ENCODE peak calls at places on chromosomes 6 and 20, in four cellular contexts. E is HCT116, Z is HepG2, G is K562. X is an unnamed sample.

GRCh38 chr20:45963059-45964011 is 8.7 kb downstream of the ZNF335 start:
- DNase-seq in G (peak; percentile 15), Z (peak; percentile 82), E (no peak), X (no peak)

GRCh38 chr6:132504757-132505156 is 8.2 kb downstream of the STX7 start:
- DNase-seq in G (no peak), E (no peak), Z (no peak), X (no peak)

GRCh38 chr20:60269571-60270162 is 311.4 kb downstream of the CDH26 start:
- DNase-seq in G (no peak), E (no peak), Z (no peak), X (no peak)

GRCh38 chr20:38094968-38095689 is 61.6 kb downstream of the RPRD1B start:
- DNase-seq in Z (no peak), G (no peak), E (no peak), X (no peak)

GRCh38 chr6:170031684-170032121 is 259.2 kb downstream of the DLL1 start:
- DNase-seq in E (no peak), G (no peak), Z (no peak), X (no peak)

GRCh38 chr20:42556575-42556974 is 633.1 kb downstream of the PTPRT start:
- DNase-seq in G (no peak), Z (no peak), E (no peak), X (no peak)

GRCh38 chr6:1227935-1228753 is 83.8 kb upstream of the FOXQ1 start:
- DNase-seq in E (no peak), G (no peak), Z (peak; percentile 99), X (no peak)

GRCh38 chr6:40349092-40349491 is 238.1 kb downstream of the LRFN2 start:
- DNase-seq in G (no peak), E (no peak), Z (no peak), X (no peak)

GRCh38 chr6:71510057-71510713 is 221.6 kb downstream of the OGFRL1 start:
- DNase-seq in G (no peak), Z (peak; percentile 9), E (peak; percentile 27), X (no peak)

GRCh38 chr6:27059621-27060425 is 187.7 kb upstream of the PRSS16 start:
- DNase-seq in Z (peak; percentile 42), E (no peak), G (no peak), X (no peak)

GRCh38 chr6:89941847-89942497 is 47.7 kb downstream of the GJA10 start:
- DNase-seq in E (no peak), G (no peak), Z (no peak), X (no peak)

GRCh38 chr20:63015147-63015664 is 8.4 kb upstream of the BHLHE23 start:
- DNase-seq in E (no peak), G (no peak), Z (no peak), X (no peak)

GRCh38 chr6:170476360-170476759 is 76.7 kb downstream of the PSMB1 start:
- DNase-seq in Z (no peak), G (no peak), E (no peak), X (no peak)

GRCh38 chr20:35568645-35569044 is 26.8 kb downstream of the ERGIC3 start:
- DNase-seq in E (peak; percentile 16), Z (peak; percentile 78), G (peak; percentile 25), X (no peak)

GRCh38 chr6:161138545-161139303 is 135.1 kb downstream of the AGPAT4 start:
- DNase-seq in E (no peak), Z (no peak), G (no peak), X (no peak)

GRCh38 chr6:91387290-91388062 is 800.6 kb upstream of the MAP3K7 start:
- DNase-seq in G (no peak), E (no peak), Z (no peak), X (no peak)

DNA sequence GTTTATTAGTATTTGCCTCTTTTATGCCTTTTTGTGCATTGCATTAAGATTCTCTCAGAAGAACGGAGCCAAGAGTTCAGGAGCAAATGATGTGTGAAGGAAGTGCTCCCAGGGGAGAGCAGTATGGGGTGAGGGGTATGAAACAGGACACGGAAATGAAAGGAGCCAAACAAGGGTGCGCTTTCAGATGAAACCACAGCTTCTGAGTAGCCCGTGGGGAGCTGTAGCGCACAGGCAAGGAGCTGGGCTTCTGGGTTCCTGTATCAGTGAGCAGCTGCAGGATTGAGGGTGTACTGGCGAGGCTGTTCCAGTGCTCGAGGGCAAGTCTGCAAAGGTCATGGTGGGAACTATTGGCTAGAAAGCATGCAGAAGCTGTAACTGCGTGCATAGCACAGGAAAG is 25.4 kb downstream of the ANKEF1 start:
- DNase-seq in Z (no peak), G (no peak), E (no peak), X (no peak)
- TF ChIP-seq TCF7L2 in Z (no peak), G (no peak), E (no peak), X (no peak)

GRCh38 chr6:11538049-11538798 is 675 bp downstream of the TMEM170B start:
- DNase-seq in E (no peak), Z (no peak), G (peak; percentile 30), X (no peak)
- TF ChIP-seq TCF7L2 in E (no peak), Z (no peak), G (no peak), X (no peak)

DNA sequence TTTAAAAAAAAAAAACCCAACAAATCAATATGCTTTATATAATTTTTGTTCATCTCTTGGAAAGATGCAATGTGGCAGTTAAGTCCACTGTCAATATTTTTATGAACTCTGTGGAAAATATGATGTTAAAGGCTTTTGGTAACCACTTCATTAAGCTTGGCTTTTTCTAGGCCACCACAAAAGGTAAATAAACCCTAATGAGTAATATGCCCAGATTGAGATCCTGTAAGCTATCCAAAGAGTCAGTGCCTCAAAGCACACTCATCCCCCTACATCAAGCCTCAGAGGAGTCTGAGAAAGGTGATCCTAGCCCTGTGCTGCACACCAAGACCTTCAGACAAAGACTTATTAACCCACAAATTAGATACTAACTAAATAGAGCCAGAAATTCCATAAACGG is 121.1 kb downstream of the CDC5L start:
- DNase-seq in E (no peak), G (no peak), Z (no peak), X (no peak)
- TF ChIP-seq TCF7L2 in E (no peak), G (no peak), Z (no peak), X (no peak)

DNA sequence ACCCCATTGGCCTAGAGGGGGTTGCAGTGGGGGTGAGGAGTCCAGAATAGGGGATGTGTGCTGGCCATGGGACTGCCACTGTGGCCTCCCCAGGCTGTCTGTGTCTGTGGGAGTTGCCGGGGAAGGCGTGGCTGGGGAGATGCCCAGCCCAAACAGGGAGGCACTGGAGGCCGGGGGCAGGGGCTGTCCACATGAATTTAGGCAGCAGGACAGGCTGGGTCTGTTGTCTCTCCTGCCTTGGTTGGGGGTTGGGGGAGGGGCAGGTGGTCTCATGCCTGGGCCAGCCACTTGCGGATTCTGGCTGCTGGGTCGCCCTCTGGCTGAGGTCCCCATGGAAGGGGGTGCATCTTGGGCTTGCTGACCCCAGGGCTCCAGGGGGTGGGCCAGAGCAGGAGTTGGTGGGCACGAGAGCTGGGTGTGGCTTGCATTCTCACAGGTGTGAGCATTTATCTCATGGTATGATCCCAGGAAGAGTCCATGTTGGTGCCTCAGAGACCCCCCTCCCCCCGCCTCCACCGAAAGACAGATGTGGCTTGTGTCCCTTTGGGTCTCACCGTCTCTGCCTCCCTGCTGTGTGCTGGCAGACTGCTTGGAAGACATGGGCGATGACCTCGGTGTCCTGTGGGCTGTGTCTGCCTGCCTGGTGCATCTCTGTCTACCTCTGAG is 4.0 kb downstream of the SOX18 start:
- DNase-seq in G (peak; percentile 45), Z (no peak), E (no peak), X (no peak)
- TF ChIP-seq TCF7L2 in G (no peak), Z (no peak), E (no peak), X (no peak)

GRCh38 chr20:49885558-49886332 is 29.6 kb downstream of the SPATA2 start:
- DNase-seq in G (no peak), Z (no peak), E (no peak), X (no peak)
- TF ChIP-seq TCF7L2 in G (no peak), Z (no peak), E (no peak), X (no peak)

GRCh38 chr6:158211273-158212055 is 43.3 kb downstream of the GTF2H5 start:
- DNase-seq in E (no peak), G (no peak), Z (no peak), X (no peak)
- TF ChIP-seq TCF7L2 in E (no peak), G (no peak), Z (no peak), X (no peak)

DNA sequence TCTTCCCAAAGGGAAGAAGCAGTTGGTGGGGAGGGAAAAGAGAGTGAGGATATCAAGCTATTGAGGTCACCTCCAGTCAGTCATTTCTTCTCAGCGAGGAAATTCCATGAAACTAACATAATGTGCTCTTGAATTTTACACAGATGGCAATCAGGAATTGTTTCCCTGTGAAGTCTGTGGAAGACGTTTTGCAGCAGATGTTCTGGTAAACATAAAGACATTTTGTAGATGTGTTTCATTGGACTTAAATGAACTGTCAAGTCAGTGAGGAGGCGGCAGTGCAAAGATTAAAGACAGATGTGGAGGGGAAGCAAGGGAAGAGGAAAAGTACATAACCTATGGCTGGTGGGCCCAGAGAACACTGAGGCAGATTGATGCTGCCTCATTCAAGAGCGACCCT is 19.9 kb downstream of the ZC2HC1B start:
- DNase-seq in Z (no peak), E (no peak), G (no peak), X (no peak)
- TF ChIP-seq TCF7L2 in Z (no peak), E (no peak), G (no peak), X (no peak)

GRCh38 chr6:157823001-157823522 is at the start of gene SNX9:
- DNase-seq in E (peak; percentile 29), Z (peak; percentile 54), G (peak; percentile 88), X (no peak)

GRCh38 chr6:157821342-157822033 is 1.6 kb upstream of the SNX9 start:
- DNase-seq in E (no peak), G (no peak), Z (no peak), X (no peak)

GRCh38 chr6:157822221-157823000 is 635 bp upstream of the SNX9 start:
- DNase-seq in Z (no peak), G (no peak), E (no peak), X (no peak)

GRCh38 chr6:157825243-157825904 is 2.3 kb downstream of the SNX9 start:
- DNase-seq in Z (peak; percentile 28), G (no peak), E (no peak), X (peak; percentile 57)

GRCh38 chr6:157823523-157824370 is 701 bp downstream of the SNX9 start:
- DNase-seq in E (peak; percentile 62), G (peak; percentile 70), Z (peak; percentile 67), X (peak; percentile 60)
- TF ChIP-seq TCF7L2 in E (no peak), G (no peak), Z (no peak), X (no peak)

GRCh38 chr6:31634131-31634530 is 13.6 kb downstream of the PRRC2A start:
- DNase-seq in G (no peak), E (no peak), Z (no peak), X (no peak)

GRCh38 chr6:31631209-31631608 is 10.7 kb downstream of the PRRC2A start:
- DNase-seq in G (no peak), Z (no peak), E (no peak), X (no peak)

GRCh38 chr6:31631681-31632278 is 11.3 kb downstream of the PRRC2A start:
- DNase-seq in G (no peak), E (no peak), Z (no peak), X (no peak)

GRCh38 chr6:31633447-31633846 is 12.9 kb downstream of the PRRC2A start:
- DNase-seq in E (no peak), G (no peak), Z (no peak), X (no peak)

GRCh38 chr6:31632279-31632946 is 11.9 kb downstream of the PRRC2A start:
- DNase-seq in Z (no peak), E (no peak), G (no peak), X (no peak)
- TF ChIP-seq TCF7L2 in Z (no peak), E (no peak), G (no peak), X (no peak)